ENCODE peak calls at places on chromosomes 1 and 21, in ten cellular contexts. C, T, M, D, F, N, H, L, J and Z are unnamed samples.

GRCh38 chr21:25809013-25809412 is 74.2 kb downstream of the GABPA start:
- DNase-seq in N (peak), T (no peak), H (no peak), M (no peak), C (no peak), J (no peak), F (no peak), D (no peak), L (no peak), Z (no peak)

GRCh38 chr1:182430263-182431068 is 19.5 kb upstream of the RGSL1 start:
- DNase-seq in C (no peak), J (no peak), D (no peak), T (no peak), L (no peak), F (no peak), H (peak), N (no peak), M (no peak), Z (peak)

GRCh38 chr1:38685373-38685772 is 174.2 kb downstream of the RRAGC start:
- DNase-seq in F (no peak), N (no peak), D (no peak), T (no peak), M (no peak), H (no peak), C (no peak), L (no peak), J (no peak), Z (no peak)

GRCh38 chr1:221101792-221102191 is 222.5 kb downstream of the HLX start:
- DNase-seq in F (no peak), T (peak), D (no peak), C (no peak), M (no peak), J (no peak), L (no peak), N (no peak), H (no peak), Z (no peak)

GRCh38 chr1:22245716-22246115 is 102.8 kb upstream of the WNT4 start:
- DNase-seq in N (no peak), D (peak), H (no peak), C (no peak), L (no peak), M (no peak), F (no peak), T (no peak), J (no peak), Z (no peak)

GRCh38 chr1:174719194-174719593 is 271.4 kb downstream of the GPR52 start:
- DNase-seq in H (no peak), C (no peak), M (no peak), L (no peak), D (no peak), F (no peak), N (no peak), J (no peak), T (no peak), Z (no peak)

GRCh38 chr1:54413295-54413694 is 7.1 kb upstream of the SSBP3 start:
- DNase-seq in L (no peak), J (no peak), D (no peak), N (no peak), T (peak), F (peak), M (no peak), H (peak), C (no peak), Z (no peak)

GRCh38 chr1:16076003-16076870 is 2.8 kb upstream of the FAM131C start:
- DNase-seq in D (no peak), M (no peak), T (peak), F (peak), C (no peak), H (no peak), L (no peak), N (peak), J (no peak), Z (no peak)

GRCh38 chr1:154729598-154729997 is 121.6 kb upstream of the ADAR start:
- DNase-seq in M (no peak), F (no peak), J (no peak), N (no peak), H (no peak), D (no peak), T (no peak), L (no peak), C (no peak), Z (no peak)

GRCh38 chr1:164716992-164717703 is 158.2 kb downstream of the PBX1 start:
- DNase-seq in N (peak), H (no peak), T (peak), D (no peak), C (peak), F (peak), M (no peak), J (no peak), L (no peak), Z (no peak)

GRCh38 chr1:56540467-56540866 is 38.9 kb downstream of the PLPP3 start:
- DNase-seq in H (no peak), J (no peak), L (no peak), M (no peak), T (no peak), F (no peak), N (no peak), C (no peak), D (no peak), Z (no peak)

GRCh38 chr1:48035371-48036141 is 38.4 kb upstream of the TRABD2B start:
- DNase-seq in D (no peak), L (no peak), H (no peak), J (no peak), N (no peak), M (no peak), C (no peak), T (no peak), F (no peak), Z (no peak)

GRCh38 chr1:153796786-153797659 is 21.8 kb downstream of the SLC27A3 start:
- DNase-seq in H (peak), T (peak), F (no peak), C (peak), N (peak), J (no peak), L (peak), D (peak), M (peak), Z (peak)

GRCh38 chr1:215421772-215422171 is 145.3 kb upstream of the KCTD3 start:
- DNase-seq in N (peak), J (no peak), D (no peak), F (no peak), T (no peak), L (no peak), C (no peak), M (no peak), H (no peak), Z (no peak)

GRCh38 chr1:97562096-97562495 is 358.7 kb downstream of the DPYD start:
- DNase-seq in J (no peak), F (no peak), D (no peak), M (no peak), C (no peak), H (no peak), T (no peak), L (no peak), N (no peak), Z (no peak)

GRCh38 chr1:58883888-58884482 is 100.1 kb upstream of the JUN start:
- DNase-seq in H (no peak), J (no peak), N (no peak), D (no peak), C (peak), M (no peak), L (no peak), F (no peak), T (no peak), Z (peak)

GRCh38 chr1:51768971-51769601 is 109.4 kb downstream of the NRDC start:
- DNase-seq in F (peak), H (peak), L (no peak), M (no peak), D (no peak), J (no peak), C (peak), T (peak), N (peak), Z (peak)

GRCh38 chr1:209430821-209431259 is 152.7 kb upstream of the CAMK1G start:
- DNase-seq in N (peak), J (no peak), T (no peak), C (no peak), D (no peak), M (no peak), F (no peak), L (no peak), H (no peak), Z (no peak)

GRCh38 chr1:78003882-78004718 is 639 bp upstream of the DNAJB4 start:
- DNase-seq in C (peak), M (no peak), H (peak), L (peak), T (peak), N (peak), F (peak), J (no peak), D (peak), Z (peak)

GRCh38 chr1:10691740-10692125 is 104.7 kb downstream of the CASZ1 start:
- DNase-seq in D (no peak), T (no peak), M (no peak), H (peak), F (no peak), L (no peak), N (no peak), C (no peak), J (no peak), Z (no peak)